ENCODE peak calls at places on chromosomes 12 and 14, in five cellular contexts. J, B, N, K and I are unnamed samples.

GRCh38 chr12:124764870-124765570 is 98.6 kb downstream of the SCARB1 start:
- DNase-seq in J (no peak), B (no peak), N (no peak), K (no peak), I (no peak)

GRCh38 chr12:63164911-63165310 is 13.9 kb upstream of the AVPR1A start:
- DNase-seq in N (no peak), B (no peak), J (no peak), K (no peak), I (no peak)

GRCh38 chr12:122323311-122324019 is 57.2 kb upstream of the VPS33A start:
- DNase-seq in J (no peak), K (no peak), B (no peak), N (no peak), I (no peak)

GRCh38 chr12:130953783-130954543 is at the start of gene ADGRD1:
- DNase-seq in J (peak; percentile 83), N (no peak), K (peak; percentile 78), B (no peak), I (no peak)

GRCh38 chr12:3168775-3169221 is 91.6 kb downstream of the TSPAN9 start:
- DNase-seq in K (peak; percentile 85), B (no peak), N (peak; percentile 61), J (no peak), I (no peak)

GRCh38 chr12:71157601-71158233 is at the start of gene TSPAN8:
- DNase-seq in K (no peak), N (peak; percentile 57), B (no peak), J (no peak), I (no peak)

GRCh38 chr14:42269234-42269633 is 662.6 kb downstream of the LRFN5 start:
- DNase-seq in K (no peak), N (peak; percentile 6), B (no peak), J (no peak), I (no peak)

GRCh38 chr12:11666131-11666530 is 16.7 kb downstream of the ETV6 start:
- DNase-seq in J (no peak), K (no peak), N (no peak), B (no peak), I (no peak)

GRCh38 chr12:64157610-64158009 is 64.5 kb downstream of the KICS2 start:
- DNase-seq in B (no peak), J (no peak), N (no peak), K (no peak), I (no peak)

GRCh38 chr12:85855305-85855704 is 18.8 kb upstream of the NTS start:
- DNase-seq in B (no peak), N (no peak), K (no peak), J (no peak), I (no peak)

GRCh38 chr14:71733210-71733883 is 198.9 kb upstream of the RGS6 start:
- DNase-seq in N (no peak), J (no peak), K (no peak), B (no peak), I (no peak)
- H3K36me3 ChIP-seq in N (peaks cover 17% of the 10 kb centered on the region), J (peaks cover 56% of the 10 kb centered on the region), K (no peaks in the 10 kb centered on the region), B (no peaks in the 10 kb centered on the region), I (no peaks in the 10 kb centered on the region)

DNA sequence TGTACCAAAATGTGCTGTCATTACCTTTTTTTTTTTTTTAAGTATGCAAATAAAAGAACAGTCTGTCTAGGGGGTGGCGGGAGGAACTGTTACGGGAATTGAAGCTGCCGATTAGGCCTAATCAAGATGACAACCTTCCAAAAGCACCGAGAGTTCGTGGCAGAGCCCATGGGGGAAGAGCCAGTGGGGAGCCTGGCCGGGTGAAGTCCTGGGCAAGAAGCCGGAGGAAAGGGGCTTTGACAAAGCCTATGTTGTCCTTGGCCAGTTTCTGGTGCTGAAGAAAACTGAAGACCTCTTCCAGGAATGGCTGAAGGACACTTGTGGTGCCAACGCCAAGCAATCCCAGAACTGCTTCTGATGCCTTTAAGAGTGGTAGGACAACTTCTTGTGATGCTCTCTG is 42.6 kb downstream of the ACTN1 start:
- DNase-seq in B (no peak), J (no peak), N (no peak), K (no peak), I (no peak)
- H3K36me3 ChIP-seq in B (no peaks in the 10 kb centered on the region), J (no peaks in the 10 kb centered on the region), N (no peaks in the 10 kb centered on the region), K (no peaks in the 10 kb centered on the region), I (no peaks in the 10 kb centered on the region)

DNA sequence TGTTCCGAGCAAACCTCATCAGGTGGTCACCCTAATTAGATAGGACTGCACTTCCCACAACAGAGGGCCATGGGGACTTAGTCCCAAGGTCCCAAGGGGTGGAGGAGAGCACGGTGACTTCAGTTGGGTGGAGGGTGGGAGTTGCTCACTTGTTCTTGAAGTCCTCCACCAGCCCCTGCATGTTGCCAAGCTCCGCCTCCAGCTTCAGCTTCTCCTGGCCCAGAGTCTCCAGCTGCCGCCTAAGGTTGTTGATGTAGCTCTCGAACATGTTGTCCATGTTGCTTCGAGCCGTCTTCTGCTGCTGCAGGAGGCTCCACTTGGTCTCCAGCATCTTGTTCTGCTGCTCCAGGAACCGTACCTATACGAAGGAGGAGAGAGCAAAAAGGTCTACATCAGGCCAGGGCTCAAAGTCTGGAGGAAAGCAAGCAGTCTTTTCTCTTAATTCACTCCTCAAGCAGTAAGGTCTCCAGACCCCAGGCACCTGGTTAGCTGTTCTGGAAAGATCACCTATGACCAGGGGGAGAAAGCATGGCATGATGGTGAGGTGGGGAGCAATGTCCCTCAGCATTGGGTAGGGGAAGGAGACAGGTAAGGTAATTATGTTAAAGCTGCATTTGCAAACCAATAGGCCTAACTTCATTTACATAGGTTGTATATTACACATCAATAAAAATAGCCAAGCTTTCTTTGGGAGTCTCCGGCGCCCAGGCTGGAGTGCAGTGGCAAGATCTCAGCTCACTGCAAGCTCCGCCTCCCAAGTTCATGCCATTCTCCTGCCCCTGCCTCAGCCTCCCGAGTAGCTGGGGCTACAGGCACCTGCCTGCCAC is 2.9 kb downstream of the KRT8 start:
- DNase-seq in J (no peak), B (peak; percentile 48), N (no peak), K (no peak), I (no peak)
- H3K36me3 ChIP-seq in J (no peaks in the 10 kb centered on the region), B (no peaks in the 10 kb centered on the region), N (no peaks in the 10 kb centered on the region), K (no peaks in the 10 kb centered on the region), I (no peaks in the 10 kb centered on the region)

GRCh38 chr12:57154804-57155434 is 7.5 kb upstream of the LRP1-AS start:
- DNase-seq in N (no peak), K (no peak), B (no peak), J (no peak), I (no peak)
- H3K36me3 ChIP-seq in N (peaks cover 6% of the 10 kb centered on the region), K (no peaks in the 10 kb centered on the region), B (no peaks in the 10 kb centered on the region), J (peaks cover 56% of the 10 kb centered on the region), I (no peaks in the 10 kb centered on the region)